ENCODE peak calls at places on chromosomes 6 and 20, in five cellular contexts. D is fibroblast of lung; I is ELR; E is C1 segment of cervical spinal cord; A is activated CD8-positive, alpha-beta memory T cell treated with anti-CD3 and anti-CD28 coated beads for 48 hours. X is an unnamed sample.

GRCh38 chr6:74289881-74290280 is 593.9 kb downstream of the CD109 start:
- DNase-seq in E (no peak), I (no peak), A (no peak), D (peak), X (peak)

GRCh38 chr6:4405609-4406212 is 270.3 kb upstream of the ECI2 start:
- DNase-seq in I (no peak), E (no peak), A (no peak), D (no peak), X (no peak)

GRCh38 chr20:53599910-53600632 is 6.4 kb upstream of the ZNF217 start:
- DNase-seq in I (no peak), E (no peak), D (no peak), A (no peak), X (no peak)

GRCh38 chr6:111030008-111031006 is 48.5 kb downstream of the RPF2 start:
- DNase-seq in D (no peak), E (no peak), I (no peak), A (no peak), X (no peak)

GRCh38 chr6:164007881-164008280 is 593.4 kb downstream of the QKI start:
- DNase-seq in E (no peak), A (no peak), I (no peak), D (peak), X (no peak)

GRCh38 chr6:156948807-156949206 is 171.6 kb downstream of the ARID1B start:
- DNase-seq in E (no peak), I (peak), D (peak), A (no peak), X (peak)

GRCh38 chr6:124924333-124924759 is 37.9 kb upstream of the RNF217 start:
- DNase-seq in I (no peak), A (no peak), E (no peak), D (peak), X (peak)

GRCh38 chr20:10676518-10676917 is 2.7 kb upstream of the JAG1 start:
- DNase-seq in I (no peak), D (no peak), E (no peak), A (no peak), X (no peak)

GRCh38 chr20:45019027-45019763 is 52.9 kb downstream of the STK4 start:
- DNase-seq in E (no peak), D (no peak), A (no peak), I (no peak), X (no peak)

GRCh38 chr6:136677822-136678221 is 114.5 kb downstream of the MAP3K5 start:
- DNase-seq in E (no peak), A (no peak), D (no peak), I (no peak), X (no peak)

GRCh38 chr20:18796282-18796833 is 17.2 kb upstream of the SCP2D1 start:
- DNase-seq in I (no peak), A (no peak), E (no peak), D (no peak), X (no peak)

GRCh38 chr20:42492285-42492684 is 697.4 kb downstream of the PTPRT start:
- DNase-seq in D (no peak), E (no peak), I (no peak), A (no peak), X (no peak)

GRCh38 chr6:111804627-111805235 is 68.5 kb downstream of the FYN start:
- DNase-seq in E (peak), D (peak), A (no peak), I (peak), X (peak)

GRCh38 chr6:104281370-104281769 is 578.3 kb downstream of the HACE1 start:
- DNase-seq in I (no peak), D (no peak), A (no peak), E (no peak), X (no peak)

X was measured in IMR-90.